ENCODE peak calls at places on chromosomes 12 and 14, in six cellular contexts. T is ecto neural progenitor cell; S is SW 1271; F is Daoy; O is activated CD8-positive, alpha-beta T cell treated with anti-CD3 and anti-CD28 coated beads for 36 hours; M is EH. N is an unnamed sample.

GRCh38 chr14:24368562-24369252 is 723 bp downstream of the NFATC4 start:
- DNase-seq in T (peak; percentile 85), S (no peak), F (peak; percentile 73), O (peak; percentile 66), M (peak; percentile 83), N (no peak)

GRCh38 chr14:37491076-37491475 is 104.0 kb downstream of the FOXA1 start:
- DNase-seq in T (no peak), S (no peak), F (no peak), O (no peak), M (no peak), N (no peak)

GRCh38 chr14:104749111-104749649 is 3.8 kb upstream of the SIVA1 start:
- DNase-seq in T (no peak), S (no peak), F (no peak), O (no peak), M (peak; percentile 82), N (no peak)

GRCh38 chr14:69484444-69485113 is at the start of gene PLEKHD1:
- DNase-seq in T (peak; percentile 81), S (no peak), F (peak; percentile 20), O (peak; percentile 3), M (no peak), N (no peak)

GRCh38 chr12:1518763-1519516 is 75.4 kb downstream of the FBXL14 start:
- DNase-seq in T (peak; percentile 56), S (no peak), F (peak; percentile 93), O (no peak), M (peak; percentile 89), N (peak; percentile 94)

GRCh38 chr12:26691234-26691970 is 141.6 kb downstream of the ITPR2 start:
- DNase-seq in T (peak; percentile 51), S (peak; percentile 97), F (peak; percentile 96), O (no peak), M (peak; percentile 97), N (peak; percentile 94)

GRCh38 chr12:119334459-119335170 is at the start of gene CCDC60:
- DNase-seq in T (peak; percentile 96), S (no peak), F (peak; percentile 51), O (peak; percentile 1), M (no peak), N (no peak)

GRCh38 chr14:92880851-92881250 is 42.1 kb upstream of the CHGA start:
- DNase-seq in T (no peak), S (no peak), F (peak; percentile 27), O (no peak), M (peak; percentile 21), N (no peak)

GRCh38 chr12:50776749-50777728 is 13.1 kb downstream of the ATF1 start:
- DNase-seq in T (no peak), S (no peak), F (no peak), O (no peak), M (no peak), N (no peak)

GRCh38 chr12:25388216-25388615 is 137.5 kb upstream of the KRAS start:
- DNase-seq in T (no peak), S (no peak), F (peak; percentile 13), O (peak; percentile 83), M (peak; percentile 6), N (no peak)

GRCh38 chr12:56229819-56230448 is at the start of gene SLC39A5:
- DNase-seq in T (no peak), S (no peak), F (no peak), O (no peak), M (no peak), N (no peak)

GRCh38 chr14:75069021-75069810 is at the start of gene ZC2HC1C:
- DNase-seq in T (peak; percentile 95), S (peak; percentile 66), F (peak; percentile 89), O (peak; percentile 56), M (peak; percentile 84), N (no peak)

GRCh38 chr12:109288571-109288970 is 20.5 kb downstream of the FOXN4 start:
- DNase-seq in T (no peak), S (no peak), F (peak; percentile 13), O (no peak), M (no peak), N (no peak)

GRCh38 chr12:120625557-120626419 is 14.6 kb upstream of the CABP1 start:
- DNase-seq in T (no peak), S (no peak), F (no peak), O (peak; percentile 68), M (no peak), N (no peak)